ENCODE peak calls at places on chromosomes 16 and 17, in eight cellular contexts. O is left ventricle myocardium inferior; Z is ascending aorta; H is CD4-positive, alpha-beta T cell; W is HFFc6; X is neural progenitor cell; T is lower leg skin; N is mammary epithelial cell. B is an unnamed sample.

GRCh38 chr17:63984206-63984605 is 11.5 kb upstream of the SCN4A start:
- DNase-seq in O (no peak), Z (no peak), H (no peak), W (no peak), X (no peak), T (no peak), N (no peak), B (no peak)

GRCh38 chr16:78882751-78883150 is 717.8 kb downstream of the MAF start:
- DNase-seq in O (no peak), Z (no peak), H (no peak), W (no peak), X (no peak), T (no peak), N (no peak), B (no peak)

GRCh38 chr17:42311240-42312034 is 23.1 kb downstream of the STAT5A start:
- DNase-seq in O (peak), Z (peak), H (no peak), W (peak), X (peak), T (peak), N (no peak), B (peak)

GRCh38 chr16:65648111-65648510 is 526.2 kb upstream of the CDH11 start:
- DNase-seq in O (no peak), Z (no peak), H (no peak), W (no peak), X (no peak), T (no peak), N (no peak), B (no peak)

GRCh38 chr16:29680180-29680598 is 1.2 kb downstream of the QPRT start:
- DNase-seq in O (no peak), Z (no peak), H (no peak), W (no peak), X (no peak), T (no peak), N (no peak), B (peak)

GRCh38 chr16:24010440-24011089 is 174.8 kb downstream of the PRKCB start:
- DNase-seq in O (peak), Z (peak), H (peak), W (peak), X (peak), T (peak), N (peak), B (peak)

GRCh38 chr16:20072524-20073202 is 1.0 kb downstream of the GPR139 start:
- DNase-seq in O (no peak), Z (no peak), H (no peak), W (no peak), X (peak), T (peak), N (no peak), B (no peak)

GRCh38 chr16:85092309-85092708 is 20.0 kb downstream of the CIBAR2 start:
- DNase-seq in O (no peak), Z (no peak), H (no peak), W (no peak), X (no peak), T (no peak), N (no peak), B (no peak)

GRCh38 chr16:12228607-12229499 is 252.3 kb downstream of the SNX29 start:
- DNase-seq in O (peak), Z (no peak), H (peak), W (peak), X (peak), T (peak), N (peak), B (peak)

GRCh38 chr16:88995194-88995593 is 18.2 kb upstream of the CBFA2T3 start:
- DNase-seq in O (no peak), Z (no peak), H (no peak), W (no peak), X (no peak), T (no peak), N (no peak), B (no peak)

GRCh38 chr17:66255112-66255511 is 25.9 kb upstream of the APOH start:
- DNase-seq in O (no peak), Z (no peak), H (peak), W (peak), X (peak), T (no peak), N (peak), B (peak)

GRCh38 chr17:57034807-57035754 is 50.0 kb upstream of the AKAP1 start:
- DNase-seq in O (no peak), Z (no peak), H (no peak), W (no peak), X (no peak), T (no peak), N (no peak), B (no peak)
- TF ChIP-seq CTCF in O (no peak), Z (no peak), H (no peak), W (no peak), X (no peak), T (no peak), N (no peak), B (no peak)

GRCh38 chr17:6702567-6703215 is 10.5 kb downstream of the SLC13A5 start:
- DNase-seq in O (no peak), Z (no peak), H (no peak), W (no peak), X (no peak), T (no peak), N (no peak), B (no peak)

GRCh38 chr17:6699997-6700947 is 12.9 kb downstream of the SLC13A5 start:
- DNase-seq in O (no peak), Z (no peak), H (no peak), W (no peak), X (no peak), T (no peak), N (no peak), B (no peak)

GRCh38 chr17:6700948-6701307 is 12.2 kb downstream of the SLC13A5 start:
- DNase-seq in O (no peak), Z (no peak), H (no peak), W (no peak), X (no peak), T (no peak), N (no peak), B (no peak)

GRCh38 chr17:6703751-6704150 is 9.4 kb downstream of the SLC13A5 start:
- DNase-seq in O (no peak), Z (no peak), H (no peak), W (no peak), X (no peak), T (no peak), N (no peak), B (no peak)

GRCh38 chr17:6701719-6702118 is 11.4 kb downstream of the SLC13A5 start:
- DNase-seq in O (no peak), Z (no peak), H (no peak), W (no peak), X (peak), T (no peak), N (no peak), B (peak)
- TF ChIP-seq CTCF in O (peak), Z (peak), H (peak), W (peak), X (peak), T (no peak), N (peak), B (no peak)

DNA sequence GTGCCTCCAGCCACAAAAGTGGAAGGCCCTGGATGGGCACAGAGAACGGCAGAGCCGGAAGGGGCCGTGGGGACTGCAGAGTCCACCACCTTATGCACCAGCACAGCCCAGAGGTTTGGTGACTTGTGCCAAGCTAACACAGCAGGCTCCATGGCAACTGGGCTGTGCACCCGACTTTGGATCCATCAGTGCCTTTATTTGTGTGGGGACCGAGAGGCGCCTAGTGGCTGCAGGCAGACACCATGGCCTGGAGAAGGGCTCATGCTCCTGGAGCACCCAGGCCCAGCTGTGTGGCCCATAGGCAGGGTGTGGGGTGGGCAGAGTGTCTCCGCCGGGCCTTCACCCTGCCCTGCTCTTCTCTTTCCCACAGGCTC is 10.2 kb downstream of the C16orf90 start:
- DNase-seq in O (no peak), Z (no peak), H (no peak), W (no peak), X (no peak), T (no peak), N (no peak), B (no peak)
- TF ChIP-seq CTCF in O (no peak), Z (no peak), H (no peak), W (no peak), X (no peak), T (no peak), N (no peak), B (no peak)

DNA sequence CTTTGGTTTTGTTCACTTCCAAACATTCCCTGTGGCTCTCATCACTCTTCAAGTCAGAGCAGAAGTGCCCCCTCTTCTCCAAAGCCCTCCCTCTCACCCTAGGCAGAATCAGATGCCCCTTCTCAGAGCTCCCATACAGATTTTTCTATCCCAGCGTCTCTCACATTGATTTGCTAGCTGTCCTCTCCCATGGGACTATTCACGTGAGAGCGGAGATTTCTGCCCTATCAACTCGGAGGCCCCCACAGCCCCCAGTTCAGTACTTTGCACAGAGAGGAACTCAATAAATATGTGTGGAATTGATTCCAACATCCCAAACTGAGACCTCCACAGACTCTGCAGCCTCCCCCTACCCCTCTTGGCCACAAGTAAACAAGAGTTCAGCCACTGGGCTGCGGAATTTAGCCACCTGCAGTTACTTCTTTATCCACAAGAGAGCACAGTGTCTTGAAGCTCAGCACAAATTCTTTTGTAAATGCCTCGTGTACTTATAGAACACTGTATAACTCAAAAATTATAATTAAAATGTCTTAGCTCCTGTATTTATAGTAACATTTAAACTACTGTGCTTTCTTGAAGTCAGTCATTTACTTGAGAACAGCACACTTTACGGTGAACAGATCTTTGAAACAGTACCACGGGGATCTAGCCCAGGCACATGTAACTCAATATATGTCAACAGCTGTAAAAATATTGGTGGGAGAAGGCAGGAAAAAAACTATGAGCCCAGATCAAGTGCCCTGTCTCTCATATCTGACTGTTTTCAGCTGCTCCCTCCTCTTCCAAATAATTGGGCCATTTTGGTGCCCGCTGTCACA is 182.9 kb downstream of the C16orf78 start:
- DNase-seq in O (no peak), Z (no peak), H (no peak), W (no peak), X (peak), T (no peak), N (no peak), B (no peak)
- TF ChIP-seq CTCF in O (peak), Z (peak), H (no peak), W (peak), X (peak), T (no peak), N (no peak), B (peak)

DNA sequence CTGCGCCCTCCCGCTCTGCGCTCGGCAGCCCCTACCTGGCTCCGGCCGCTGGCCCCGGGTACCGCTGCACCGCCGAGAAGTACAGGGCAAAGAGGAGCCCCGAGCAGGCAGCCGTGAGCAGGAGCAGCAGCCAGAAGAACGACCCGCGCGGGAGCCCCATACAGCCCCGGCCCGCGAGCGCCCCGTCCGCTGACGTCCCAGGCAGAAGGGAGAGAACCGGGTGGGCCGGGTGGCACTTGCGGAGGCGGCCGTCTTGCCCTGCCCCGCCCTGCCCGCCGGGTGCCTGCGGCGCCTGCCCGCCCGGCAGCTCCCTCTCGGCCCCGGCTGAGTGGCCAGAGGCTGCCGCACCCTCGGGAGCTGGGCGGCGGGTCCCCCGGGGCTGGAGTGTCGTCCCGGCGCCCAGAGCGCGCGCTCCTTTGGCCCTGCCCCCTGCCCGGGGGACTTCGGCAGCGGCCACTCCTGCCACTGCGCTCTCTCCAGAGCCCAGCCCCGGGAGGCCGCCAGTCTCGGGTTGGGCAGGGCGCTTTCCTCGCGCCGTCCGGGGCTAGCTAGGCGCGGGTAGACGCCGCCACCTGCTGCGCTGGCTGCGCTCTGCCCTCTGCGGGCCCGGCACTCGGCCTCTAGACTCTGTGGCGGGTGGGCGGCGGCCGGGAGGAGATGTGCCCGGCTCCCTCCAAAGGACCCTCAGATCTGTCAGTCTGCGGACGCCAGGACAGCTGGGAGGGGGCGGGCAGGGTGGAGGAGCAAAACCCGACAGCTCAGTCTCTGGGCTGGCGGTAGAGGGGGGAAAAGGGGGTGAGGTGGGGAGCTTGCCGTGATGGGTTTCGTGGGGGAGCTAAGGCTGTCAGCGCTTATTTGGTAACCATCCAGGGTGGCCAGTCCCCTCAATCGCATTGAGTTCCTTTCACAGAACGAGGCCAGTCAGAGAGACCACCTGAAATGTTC is at the start of gene ST6GALNAC2:
- DNase-seq in O (peak), Z (peak), H (no peak), W (peak), X (peak), T (peak), N (peak), B (peak)
- TF ChIP-seq CTCF in O (peak), Z (peak), H (no peak), W (peak), X (no peak), T (no peak), N (peak), B (no peak)

B was measured in colonic mucosa.